ENCODE peak calls at places on chromosome 19, in nine cellular contexts. T, E, W, X, U, S, R, K and V are unnamed samples.
A peak's percentile ranks its signal among the peaks of the same experiment; 100 is the strongest.

GRCh38 chr19:5137571-5138124 is 168.7 kb downstream of the KDM4B start:
- DNase-seq in T (no peak), E (no peak), W (no peak), X (no peak), U (no peak), S (no peak), R (no peak), K (no peak), V (no peak)

GRCh38 chr19:40444181-40445005 is at the start of gene SERTAD3:
- DNase-seq in T (peak; percentile 89), E (peak; percentile 97), W (peak; percentile 94), X (peak; percentile 98), U (no peak), S (peak; percentile 96), R (peak; percentile 96), K (peak; percentile 99), V (peak; percentile 64)

GRCh38 chr19:43524922-43525835 is 1.8 kb downstream of the ETHE1 start:
- DNase-seq in T (no peak), E (no peak), W (peak; percentile 31), X (peak; percentile 17), U (no peak), S (no peak), R (peak; percentile 38), K (peak; percentile 61), V (no peak)

GRCh38 chr19:45469835-45470146 is 2.0 kb downstream of the FOSB start:
- DNase-seq in T (no peak), E (no peak), W (peak; percentile 80), X (no peak), U (no peak), S (no peak), R (no peak), K (peak; percentile 93), V (no peak)

GRCh38 chr19:29690842-29691241 is 24.2 kb downstream of the C19orf12 start:
- DNase-seq in T (peak; percentile 43), E (no peak), W (no peak), X (peak; percentile 19), U (no peak), S (no peak), R (peak; percentile 60), K (no peak), V (peak; percentile 25)

GRCh38 chr19:41298327-41298964 is 11.5 kb upstream of the CCDC97 start:
- DNase-seq in T (peak; percentile 94), E (no peak), W (no peak), X (no peak), U (no peak), S (no peak), R (no peak), K (peak; percentile 65), V (no peak)

GRCh38 chr19:38862321-38863059 is 12.7 kb upstream of the HNRNPL start:
- DNase-seq in T (no peak), E (peak; percentile 50), W (no peak), X (no peak), U (no peak), S (no peak), R (no peak), K (no peak), V (no peak)

GRCh38 chr19:48568345-48568886 is 16.4 kb downstream of the SULT2B1 start:
- DNase-seq in T (peak; percentile 89), E (no peak), W (peak; percentile 80), X (no peak), U (no peak), S (peak; percentile 93), R (peak; percentile 11), K (peak; percentile 24), V (no peak)